ENCODE peak calls at places on chromosomes 12 and 14, in nine cellular contexts. One of them, this sample, is unnamed.

GRCh38 chr12:100826323-100826722 is 31.7 kb downstream of the ANO4 start:
- DNase-seq in CD8-positive, alpha-beta T cell: no peak
- DNase-seq in brain microvascular endothelial cell: peak
- DNase-seq in IMR-90: peak
- DNase-seq in heart right ventricle: peak
- DNase-seq in cardiac fibroblast: peak
- DNase-seq in AG04450: peak
- DNase-seq in bronchial epithelial cell: peak
- DNase-seq in NB4: peak
- DNase-seq in this sample: peak

GRCh38 chr14:61396694-61397093 is 75.3 kb downstream of the PRKCH start:
- DNase-seq in IMR-90: no peak
- DNase-seq in cardiac fibroblast: no peak
- DNase-seq in CD8-positive, alpha-beta T cell: no peak
- DNase-seq in AG04450: no peak
- DNase-seq in heart right ventricle: no peak
- DNase-seq in bronchial epithelial cell: no peak
- DNase-seq in brain microvascular endothelial cell: no peak
- DNase-seq in NB4: no peak
- DNase-seq in this sample: no peak

GRCh38 chr12:96766232-96766631 is 140.8 kb upstream of the NEDD1 start:
- DNase-seq in CD8-positive, alpha-beta T cell: no peak
- DNase-seq in NB4: peak
- DNase-seq in bronchial epithelial cell: no peak
- DNase-seq in heart right ventricle: no peak
- DNase-seq in AG04450: no peak
- DNase-seq in IMR-90: peak
- DNase-seq in brain microvascular endothelial cell: no peak
- DNase-seq in cardiac fibroblast: peak
- DNase-seq in this sample: peak

GRCh38 chr14:52589646-52590045 is 37.0 kb downstream of the GPR137C start:
- DNase-seq in AG04450: no peak
- DNase-seq in cardiac fibroblast: no peak
- DNase-seq in heart right ventricle: no peak
- DNase-seq in CD8-positive, alpha-beta T cell: no peak
- DNase-seq in IMR-90: peak
- DNase-seq in brain microvascular endothelial cell: no peak
- DNase-seq in NB4: no peak
- DNase-seq in bronchial epithelial cell: no peak
- DNase-seq in this sample: no peak

GRCh38 chr14:65958664-65959562 is 527.3 kb upstream of the CCDC196 start:
- DNase-seq in NB4: peak
- DNase-seq in bronchial epithelial cell: peak
- DNase-seq in cardiac fibroblast: peak
- DNase-seq in IMR-90: peak
- DNase-seq in brain microvascular endothelial cell: no peak
- DNase-seq in AG04450: no peak
- DNase-seq in CD8-positive, alpha-beta T cell: no peak
- DNase-seq in heart right ventricle: no peak
- DNase-seq in this sample: peak

GRCh38 chr14:102857444-102857843 is 65.0 kb upstream of the AMN start:
- DNase-seq in bronchial epithelial cell: no peak
- DNase-seq in heart right ventricle: no peak
- DNase-seq in NB4: no peak
- DNase-seq in brain microvascular endothelial cell: no peak
- DNase-seq in AG04450: no peak
- DNase-seq in IMR-90: no peak
- DNase-seq in CD8-positive, alpha-beta T cell: no peak
- DNase-seq in cardiac fibroblast: no peak
- DNase-seq in this sample: no peak

GRCh38 chr12:26906024-26906423 is 31.8 kb downstream of the INTS13 start:
- DNase-seq in CD8-positive, alpha-beta T cell: no peak
- DNase-seq in bronchial epithelial cell: no peak
- DNase-seq in heart right ventricle: no peak
- DNase-seq in NB4: no peak
- DNase-seq in brain microvascular endothelial cell: no peak
- DNase-seq in cardiac fibroblast: no peak
- DNase-seq in AG04450: no peak
- DNase-seq in IMR-90: no peak
- DNase-seq in this sample: no peak

GRCh38 chr12:130162267-130162666 is at the start of gene FZD10:
- DNase-seq in brain microvascular endothelial cell: no peak
- DNase-seq in bronchial epithelial cell: peak
- DNase-seq in cardiac fibroblast: no peak
- DNase-seq in AG04450: no peak
- DNase-seq in NB4: no peak
- DNase-seq in IMR-90: no peak
- DNase-seq in CD8-positive, alpha-beta T cell: no peak
- DNase-seq in heart right ventricle: peak
- DNase-seq in this sample: no peak

GRCh38 chr14:68403191-68403781 is 389.6 kb downstream of the ZFP36L1 start:
- DNase-seq in bronchial epithelial cell: no peak
- DNase-seq in NB4: no peak
- DNase-seq in CD8-positive, alpha-beta T cell: no peak
- DNase-seq in AG04450: no peak
- DNase-seq in heart right ventricle: no peak
- DNase-seq in IMR-90: no peak
- DNase-seq in brain microvascular endothelial cell: no peak
- DNase-seq in cardiac fibroblast: no peak
- DNase-seq in this sample: peak

GRCh38 chr12:123089631-123090353 is 61.1 kb downstream of the PITPNM2 start:
- DNase-seq in CD8-positive, alpha-beta T cell: no peak
- DNase-seq in heart right ventricle: no peak
- DNase-seq in brain microvascular endothelial cell: peak
- DNase-seq in cardiac fibroblast: peak
- DNase-seq in AG04450: peak
- DNase-seq in NB4: peak
- DNase-seq in IMR-90: peak
- DNase-seq in bronchial epithelial cell: peak
- DNase-seq in this sample: peak

GRCh38 chr12:50317198-50317597 is 33.9 kb upstream of the LIMA1 start:
- DNase-seq in brain microvascular endothelial cell: no peak
- DNase-seq in cardiac fibroblast: peak
- DNase-seq in bronchial epithelial cell: no peak
- DNase-seq in AG04450: no peak
- DNase-seq in NB4: no peak
- DNase-seq in IMR-90: no peak
- DNase-seq in CD8-positive, alpha-beta T cell: no peak
- DNase-seq in heart right ventricle: no peak
- DNase-seq in this sample: no peak
- TF ChIP-seq CTCF in brain microvascular endothelial cell: no peak
- TF ChIP-seq CTCF in cardiac fibroblast: no peak
- TF ChIP-seq CTCF in bronchial epithelial cell: no peak
- TF ChIP-seq CTCF in AG04450: no peak
- TF ChIP-seq CTCF in NB4: no peak
- TF ChIP-seq CTCF in IMR-90: no peak
- TF ChIP-seq CTCF in CD8-positive, alpha-beta T cell: no peak
- TF ChIP-seq CTCF in heart right ventricle: no peak
- TF ChIP-seq CTCF in this sample: peak

DNA sequence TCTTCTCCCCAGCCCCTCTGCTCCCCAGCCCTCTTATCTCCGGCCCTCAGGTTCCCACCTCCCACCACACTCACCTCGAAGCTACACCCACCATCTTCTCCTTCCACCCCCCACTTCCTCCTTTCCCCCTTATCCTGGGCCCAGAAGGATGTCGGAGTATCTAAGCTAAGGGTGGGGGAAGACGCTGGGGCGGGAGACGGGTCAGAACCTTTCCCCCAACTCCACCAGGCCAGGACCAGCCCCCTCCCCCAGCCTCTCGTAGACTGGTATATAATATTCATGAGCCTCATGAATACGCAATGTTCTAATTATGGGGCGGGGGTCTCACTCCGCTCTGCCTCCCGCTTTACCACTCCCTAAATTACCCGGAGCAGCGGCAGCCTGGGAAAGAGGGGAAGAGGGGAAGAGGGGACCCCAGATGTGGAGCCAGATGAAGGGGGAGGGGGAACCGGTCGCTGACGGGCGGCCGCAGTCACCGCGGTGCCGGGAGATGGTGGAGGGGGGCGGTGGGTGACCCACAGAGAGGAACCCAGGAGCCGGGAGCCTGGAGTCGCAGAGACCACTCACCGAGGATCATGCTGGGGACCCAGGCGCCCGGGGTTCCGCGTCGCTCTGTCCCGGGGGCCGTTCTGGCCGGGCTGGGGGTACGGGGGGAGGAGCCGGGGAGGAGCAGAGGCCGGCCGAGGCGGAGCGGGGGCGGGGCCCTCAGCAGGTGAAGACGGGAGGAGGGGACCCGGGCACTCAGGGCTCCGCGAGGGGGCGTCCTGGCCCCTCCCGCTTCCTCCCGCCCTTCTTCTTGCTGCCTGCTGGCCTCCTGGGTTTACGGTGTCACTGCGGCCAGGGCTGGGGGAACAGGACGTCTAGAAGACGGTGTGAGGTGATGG is 6.4 kb upstream of the ZNF385A start:
- DNase-seq in cardiac fibroblast: no peak
- DNase-seq in NB4: peak
- DNase-seq in AG04450: no peak
- DNase-seq in heart right ventricle: peak
- DNase-seq in brain microvascular endothelial cell: no peak
- DNase-seq in CD8-positive, alpha-beta T cell: peak
- DNase-seq in bronchial epithelial cell: peak
- DNase-seq in IMR-90: no peak
- DNase-seq in this sample: no peak
- TF ChIP-seq CTCF in cardiac fibroblast: no peak
- TF ChIP-seq CTCF in NB4: no peak
- TF ChIP-seq CTCF in AG04450: no peak
- TF ChIP-seq CTCF in heart right ventricle: no peak
- TF ChIP-seq CTCF in brain microvascular endothelial cell: peak
- TF ChIP-seq CTCF in CD8-positive, alpha-beta T cell: no peak
- TF ChIP-seq CTCF in bronchial epithelial cell: peak
- TF ChIP-seq CTCF in IMR-90: no peak
- TF ChIP-seq CTCF in this sample: peak

DNA sequence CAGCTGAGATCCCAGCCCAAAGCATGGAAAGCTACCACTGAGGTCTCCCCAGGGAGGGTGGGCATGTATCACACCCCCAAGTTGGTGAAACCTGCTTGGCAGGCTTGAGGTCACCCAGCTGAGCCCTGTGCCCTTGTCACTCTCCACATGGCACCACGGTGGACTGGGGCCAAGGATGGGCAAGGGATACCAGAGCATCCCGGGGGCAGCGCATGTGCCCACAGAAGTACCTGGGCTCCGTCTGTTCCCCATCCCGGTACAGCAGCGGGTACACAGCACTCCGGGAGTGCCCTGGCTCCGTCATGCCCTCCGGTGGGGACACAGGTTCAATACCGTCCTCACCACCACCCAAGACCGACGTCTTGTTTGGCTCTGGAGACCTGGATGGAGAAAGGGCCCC is 38.0 kb downstream of the RFLNA start:
- DNase-seq in brain microvascular endothelial cell: no peak
- DNase-seq in CD8-positive, alpha-beta T cell: no peak
- DNase-seq in heart right ventricle: no peak
- DNase-seq in NB4: no peak
- DNase-seq in bronchial epithelial cell: no peak
- DNase-seq in AG04450: no peak
- DNase-seq in cardiac fibroblast: no peak
- DNase-seq in IMR-90: no peak
- DNase-seq in this sample: no peak
- TF ChIP-seq CTCF in brain microvascular endothelial cell: no peak
- TF ChIP-seq CTCF in CD8-positive, alpha-beta T cell: no peak
- TF ChIP-seq CTCF in heart right ventricle: no peak
- TF ChIP-seq CTCF in NB4: no peak
- TF ChIP-seq CTCF in bronchial epithelial cell: no peak
- TF ChIP-seq CTCF in AG04450: no peak
- TF ChIP-seq CTCF in cardiac fibroblast: no peak
- TF ChIP-seq CTCF in IMR-90: no peak
- TF ChIP-seq CTCF in this sample: no peak

GRCh38 chr14:20836668-20837338 is 34.2 kb upstream of the RNASE1 start:
- DNase-seq in NB4: peak
- DNase-seq in cardiac fibroblast: peak
- DNase-seq in heart right ventricle: no peak
- DNase-seq in bronchial epithelial cell: peak
- DNase-seq in AG04450: no peak
- DNase-seq in IMR-90: peak
- DNase-seq in brain microvascular endothelial cell: peak
- DNase-seq in CD8-positive, alpha-beta T cell: no peak
- DNase-seq in this sample: peak
- TF ChIP-seq CTCF in NB4: peak
- TF ChIP-seq CTCF in cardiac fibroblast: peak
- TF ChIP-seq CTCF in heart right ventricle: peak
- TF ChIP-seq CTCF in bronchial epithelial cell: peak
- TF ChIP-seq CTCF in AG04450: peak
- TF ChIP-seq CTCF in IMR-90: peak
- TF ChIP-seq CTCF in brain microvascular endothelial cell: peak
- TF ChIP-seq CTCF in CD8-positive, alpha-beta T cell: no peak
- TF ChIP-seq CTCF in this sample: peak

GRCh38 chr12:15783288-15783687 is 5.9 kb downstream of the EPS8 start:
- DNase-seq in CD8-positive, alpha-beta T cell: no peak
- DNase-seq in heart right ventricle: no peak
- DNase-seq in IMR-90: no peak
- DNase-seq in brain microvascular endothelial cell: no peak
- DNase-seq in bronchial epithelial cell: no peak
- DNase-seq in cardiac fibroblast: peak
- DNase-seq in AG04450: no peak
- DNase-seq in NB4: no peak
- DNase-seq in this sample: no peak

GRCh38 chr12:15778126-15778525 is 11.1 kb downstream of the EPS8 start:
- DNase-seq in IMR-90: no peak
- DNase-seq in NB4: no peak
- DNase-seq in bronchial epithelial cell: peak
- DNase-seq in heart right ventricle: no peak
- DNase-seq in cardiac fibroblast: peak
- DNase-seq in brain microvascular endothelial cell: no peak
- DNase-seq in CD8-positive, alpha-beta T cell: no peak
- DNase-seq in AG04450: no peak
- DNase-seq in this sample: peak

GRCh38 chr12:15777355-15778012 is 11.7 kb downstream of the EPS8 start:
- DNase-seq in brain microvascular endothelial cell: no peak
- DNase-seq in IMR-90: no peak
- DNase-seq in AG04450: no peak
- DNase-seq in NB4: no peak
- DNase-seq in heart right ventricle: no peak
- DNase-seq in CD8-positive, alpha-beta T cell: no peak
- DNase-seq in bronchial epithelial cell: no peak
- DNase-seq in cardiac fibroblast: no peak
- DNase-seq in this sample: no peak

GRCh38 chr12:15782667-15783066 is 6.5 kb downstream of the EPS8 start:
- DNase-seq in NB4: no peak
- DNase-seq in bronchial epithelial cell: no peak
- DNase-seq in cardiac fibroblast: peak
- DNase-seq in AG04450: no peak
- DNase-seq in brain microvascular endothelial cell: peak
- DNase-seq in IMR-90: no peak
- DNase-seq in heart right ventricle: no peak
- DNase-seq in CD8-positive, alpha-beta T cell: no peak
- DNase-seq in this sample: no peak

GRCh38 chr12:15779925-15780324 is 9.3 kb downstream of the EPS8 start:
- DNase-seq in cardiac fibroblast: no peak
- DNase-seq in bronchial epithelial cell: no peak
- DNase-seq in CD8-positive, alpha-beta T cell: no peak
- DNase-seq in IMR-90: no peak
- DNase-seq in heart right ventricle: no peak
- DNase-seq in AG04450: no peak
- DNase-seq in NB4: no peak
- DNase-seq in brain microvascular endothelial cell: no peak
- DNase-seq in this sample: no peak
- TF ChIP-seq CTCF in cardiac fibroblast: no peak
- TF ChIP-seq CTCF in bronchial epithelial cell: no peak
- TF ChIP-seq CTCF in CD8-positive, alpha-beta T cell: no peak
- TF ChIP-seq CTCF in IMR-90: no peak
- TF ChIP-seq CTCF in heart right ventricle: no peak
- TF ChIP-seq CTCF in AG04450: no peak
- TF ChIP-seq CTCF in NB4: no peak
- TF ChIP-seq CTCF in brain microvascular endothelial cell: no peak
- TF ChIP-seq CTCF in this sample: no peak